ENCODE peak calls at places on chromosomes 12 and 14, in eight cellular contexts. K is IMR-90, L is K562, I is OCI-LY7, R is H9, J is neural progenitor cell, Z is HepG2, V is H1. U is an unnamed sample.

GRCh38 chr12:81176796-81177195 is 98.9 kb downstream of the ACSS3 start:
- DNase-seq in K (no peak), L (no peak), I (no peak), R (no peak), J (no peak), Z (no peak), V (no peak), U (no peak)

GRCh38 chr12:24039113-24039525 is 89.6 kb upstream of the SOX5 start:
- DNase-seq in K (peak; percentile 97), L (no peak), I (no peak), R (no peak), J (no peak), Z (peak; percentile 96), V (no peak), U (no peak)

GRCh38 chr14:54420478-54421116 is 20.6 kb downstream of the CNIH1 start:
- DNase-seq in K (peak; percentile 58), L (peak; percentile 36), I (peak; percentile 35), R (no peak), J (peak; percentile 53), Z (peak; percentile 46), V (peak; percentile 59), U (peak; percentile 68)

GRCh38 chr12:53868516-53868986 is 70.1 kb upstream of the HOXC13 start:
- DNase-seq in K (no peak), L (no peak), I (no peak), R (no peak), J (no peak), Z (no peak), V (no peak), U (no peak)

GRCh38 chr12:46386360-46386867 is 13.8 kb upstream of the SLC38A2 start:
- DNase-seq in K (peak; percentile 98), L (no peak), I (no peak), R (no peak), J (no peak), Z (peak; percentile 94), V (no peak), U (no peak)

GRCh38 chr14:103308717-103309616 is 25.1 kb upstream of the EIF5 start:
- DNase-seq in K (no peak), L (peak; percentile 89), I (no peak), R (no peak), J (no peak), Z (no peak), V (no peak), U (no peak)

GRCh38 chr12:44511289-44511688 is 364.8 kb downstream of the NELL2 start:
- DNase-seq in K (no peak), L (no peak), I (no peak), R (no peak), J (no peak), Z (no peak), V (no peak), U (no peak)

GRCh38 chr12:46702581-46703344 is 123.0 kb downstream of the SLC38A4 start:
- DNase-seq in K (peak; percentile 38), L (no peak), I (no peak), R (no peak), J (peak; percentile 6), Z (no peak), V (no peak), U (no peak)

GRCh38 chr12:74021937-74022336 is 515.7 kb upstream of the ATXN7L3B start:
- DNase-seq in K (no peak), L (peak; percentile 74), I (peak; percentile 6), R (peak; percentile 90), J (peak; percentile 92), Z (peak; percentile 50), V (peak; percentile 67), U (no peak)

GRCh38 chr12:31742891-31743290 is 14.1 kb upstream of the AMN1 start:
- DNase-seq in K (no peak), L (no peak), I (peak; percentile 89), R (no peak), J (no peak), Z (no peak), V (no peak), U (peak; percentile 78)

GRCh38 chr12:82383930-82384513 is 25.7 kb downstream of the METTL25 start:
- DNase-seq in K (peak; percentile 54), L (no peak), I (peak; percentile 10), R (no peak), J (no peak), Z (no peak), V (no peak), U (peak; percentile 66)

GRCh38 chr12:47825239-47825639 is 5.5 kb upstream of the HDAC7 start:
- DNase-seq in K (no peak), L (no peak), I (no peak), R (no peak), J (no peak), Z (no peak), V (no peak), U (no peak)

GRCh38 chr14:64612021-64612380 is 62.2 kb downstream of the PPP1R36 start:
- DNase-seq in K (peak; percentile 85), L (no peak), I (no peak), R (no peak), J (no peak), Z (no peak), V (no peak), U (no peak)

GRCh38 chr12:64522316-64522715 is 70.4 kb downstream of the TBK1 start:
- DNase-seq in K (peak; percentile 60), L (no peak), I (no peak), R (no peak), J (no peak), Z (no peak), V (no peak), U (no peak)

GRCh38 chr12:111033281-111034147 is 113.1 kb upstream of the MYL2 start:
- DNase-seq in K (no peak), L (no peak), I (no peak), R (peak; percentile 71), J (peak; percentile 72), Z (no peak), V (peak; percentile 84), U (no peak)

GRCh38 chr14:61934385-61934784 is 172.2 kb downstream of the SNAPC1 start:
- DNase-seq in K (peak; percentile 99), L (no peak), I (no peak), R (no peak), J (no peak), Z (no peak), V (no peak), U (no peak)

GRCh38 chr12:4215862-4216541 is 57.6 kb upstream of the CCND2 start:
- DNase-seq in K (no peak), L (no peak), I (no peak), R (no peak), J (no peak), Z (no peak), V (peak; percentile 36), U (no peak)

GRCh38 chr14:74290415-74290814 is 12.3 kb downstream of the ABCD4 start:
- DNase-seq in K (peak; percentile 19), L (peak; percentile 47), I (peak; percentile 50), R (no peak), J (peak; percentile 55), Z (no peak), V (no peak), U (peak; percentile 86)
- H3K4me2 ChIP-seq in K (no peak overlapping the region), L (no peak overlapping the region), I (no peak overlapping the region), R (no peak overlapping the region), J (no peak overlapping the region), Z (no peak overlapping the region), V (no peak overlapping the region), U (no peak overlapping the region)

DNA sequence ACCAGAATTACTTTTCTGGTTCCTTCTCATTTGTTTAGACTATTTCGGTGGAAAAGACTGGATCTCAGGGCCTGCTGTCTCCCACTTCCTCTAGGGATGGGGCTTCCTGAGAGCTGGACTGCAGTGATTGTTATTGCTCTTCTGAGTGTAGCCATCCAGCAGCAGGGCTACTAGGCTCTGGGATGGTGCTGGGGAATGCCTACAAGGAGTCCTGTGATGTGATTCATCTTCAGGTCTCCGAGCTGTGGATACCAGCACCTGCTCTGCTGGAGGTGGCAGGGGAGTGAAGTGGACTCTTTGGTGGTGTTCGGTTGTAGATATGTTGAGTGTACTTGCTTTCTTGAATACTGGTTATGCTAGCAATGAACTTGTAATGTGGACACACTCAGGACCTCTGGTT is 42.7 kb downstream of the AEBP2 start:
- DNase-seq in K (no peak), L (no peak), I (no peak), R (no peak), J (no peak), Z (no peak), V (no peak), U (no peak)
- H3K4me2 ChIP-seq in K (no peak overlapping the region), L (peak overlapping the region; percentile 64), I (no peak overlapping the region), R (no peak overlapping the region), J (no peak overlapping the region), Z (no peak overlapping the region), V (peak overlapping the region; percentile 11), U (no peak overlapping the region)

DNA sequence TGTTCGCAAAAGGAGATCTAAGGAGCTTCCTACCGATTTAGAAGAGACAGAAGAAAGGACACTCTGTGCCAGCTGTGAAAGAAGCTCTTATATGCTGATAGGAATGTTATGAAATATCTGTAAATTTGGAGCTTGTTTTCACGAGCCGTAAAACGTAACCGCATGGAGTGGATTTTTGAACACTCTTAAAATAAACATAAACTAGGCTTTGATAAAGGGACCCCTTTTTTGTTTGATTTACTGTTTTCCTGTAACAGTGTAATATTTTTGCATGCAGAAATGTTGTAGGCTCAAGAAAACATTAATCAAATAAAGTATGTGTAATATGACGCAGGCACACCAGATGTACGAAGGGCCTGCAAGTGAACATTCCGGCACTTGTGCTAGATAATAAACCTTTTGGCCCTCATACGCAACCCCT is 346.8 kb downstream of the ETNK1 start:
- DNase-seq in K (peak; percentile 55), L (no peak), I (no peak), R (no peak), J (no peak), Z (no peak), V (no peak), U (no peak)
- H3K4me2 ChIP-seq in K (no peak overlapping the region), L (no peak overlapping the region), I (no peak overlapping the region), R (no peak overlapping the region), J (no peak overlapping the region), Z (no peak overlapping the region), V (no peak overlapping the region), U (no peak overlapping the region)

GRCh38 chr12:131915774-131916173 is 13.3 kb upstream of the PUS1 start:
- DNase-seq in K (no peak), L (no peak), I (no peak), R (no peak), J (no peak), Z (no peak), V (no peak), U (no peak)

GRCh38 chr12:131917711-131918306 is 11.3 kb upstream of the PUS1 start:
- DNase-seq in K (no peak), L (no peak), I (no peak), R (no peak), J (no peak), Z (no peak), V (peak; percentile 46), U (no peak)

GRCh38 chr12:131916306-131917138 is 12.6 kb upstream of the PUS1 start:
- DNase-seq in K (no peak), L (peak; percentile 22), I (no peak), R (no peak), J (no peak), Z (no peak), V (no peak), U (no peak)

GRCh38 chr12:131918311-131919050 is 10.6 kb upstream of the PUS1 start:
- DNase-seq in K (no peak), L (no peak), I (no peak), R (no peak), J (no peak), Z (no peak), V (no peak), U (no peak)

GRCh38 chr12:131917139-131917710 is 11.9 kb upstream of the PUS1 start:
- DNase-seq in K (no peak), L (no peak), I (no peak), R (peak; percentile 79), J (no peak), Z (no peak), V (no peak), U (no peak)
- H3K4me2 ChIP-seq in K (no peak overlapping the region), L (no peak overlapping the region), I (no peak overlapping the region), R (no peak overlapping the region), J (no peak overlapping the region), Z (no peak overlapping the region), V (no peak overlapping the region), U (no peak overlapping the region)